ENCODE peak calls at places on chromosomes 7 and 10, in four cellular contexts. One of them, this sample, is unnamed.

GRCh38 chr10:114982989-114983388 is 45.0 kb downstream of the TRUB1 start:
- DNase-seq in GM23248: no peak
- DNase-seq in LHCN-M2: no peak
- DNase-seq in cardiac muscle cell: no peak
- DNase-seq in this sample: no peak

GRCh38 chr10:7928511-7928910 is 110.2 kb downstream of the TAF3 start:
- DNase-seq in GM23248: no peak
- DNase-seq in LHCN-M2: no peak
- DNase-seq in cardiac muscle cell: no peak
- DNase-seq in this sample: no peak

GRCh38 chr7:125611582-125611981 is 682.0 kb upstream of the POT1 start:
- DNase-seq in GM23248: no peak
- DNase-seq in LHCN-M2: no peak
- DNase-seq in cardiac muscle cell: no peak
- DNase-seq in this sample: no peak

GRCh38 chr7:73833251-73833919 is 2.6 kb downstream of the CLDN4 start:
- DNase-seq in GM23248: no peak
- DNase-seq in LHCN-M2: no peak
- DNase-seq in cardiac muscle cell: no peak
- DNase-seq in this sample: no peak

GRCh38 chr7:134710854-134711624 is 64.4 kb downstream of the BPGM start:
- DNase-seq in GM23248: peak
- DNase-seq in LHCN-M2: no peak
- DNase-seq in cardiac muscle cell: peak
- DNase-seq in this sample: no peak

GRCh38 chr10:22552888-22553378 is 161.4 kb downstream of the PIP4K2A start:
- DNase-seq in GM23248: peak
- DNase-seq in LHCN-M2: peak
- DNase-seq in cardiac muscle cell: no peak
- DNase-seq in this sample: no peak

GRCh38 chr10:112811741-112812551 is 138.1 kb upstream of the TCF7L2 start:
- DNase-seq in GM23248: peak
- DNase-seq in LHCN-M2: peak
- DNase-seq in cardiac muscle cell: peak
- DNase-seq in this sample: peak

GRCh38 chr7:118573065-118573464 is 348.6 kb downstream of the ANKRD7 start:
- DNase-seq in GM23248: no peak
- DNase-seq in LHCN-M2: no peak
- DNase-seq in cardiac muscle cell: no peak
- DNase-seq in this sample: no peak

GRCh38 chr10:110411047-110411410 is 86.7 kb upstream of the DUSP5 start:
- DNase-seq in GM23248: peak
- DNase-seq in LHCN-M2: peak
- DNase-seq in cardiac muscle cell: peak
- DNase-seq in this sample: no peak

GRCh38 chr10:43854042-43854441 is 205.4 kb upstream of the ZNF32 start:
- DNase-seq in GM23248: peak
- DNase-seq in LHCN-M2: peak
- DNase-seq in cardiac muscle cell: peak
- DNase-seq in this sample: peak

GRCh38 chr7:138979988-138980574 is 1.1 kb downstream of the KIAA1549 start:
- DNase-seq in GM23248: peak
- DNase-seq in LHCN-M2: peak
- DNase-seq in cardiac muscle cell: peak
- DNase-seq in this sample: no peak

GRCh38 chr7:99794585-99795502 is 10.9 kb upstream of the CYP3A4 start:
- DNase-seq in GM23248: peak
- DNase-seq in LHCN-M2: peak
- DNase-seq in cardiac muscle cell: peak
- DNase-seq in this sample: no peak

GRCh38 chr10:23656735-23657134 is 217.9 kb downstream of the OTUD1 start:
- DNase-seq in GM23248: peak
- DNase-seq in LHCN-M2: no peak
- DNase-seq in cardiac muscle cell: no peak
- DNase-seq in this sample: no peak

GRCh38 chr10:28036587-28036986 is 37.7 kb upstream of the ODAD2 start:
- DNase-seq in GM23248: peak
- DNase-seq in LHCN-M2: peak
- DNase-seq in cardiac muscle cell: no peak
- DNase-seq in this sample: no peak

GRCh38 chr7:46209611-46210170 is 288.6 kb upstream of the IGFBP3 start:
- DNase-seq in GM23248: no peak
- DNase-seq in LHCN-M2: no peak
- DNase-seq in cardiac muscle cell: no peak
- DNase-seq in this sample: no peak

GRCh38 chr7:66356277-66356721 is 151.2 kb downstream of the TPST1 start:
- DNase-seq in GM23248: peak
- DNase-seq in LHCN-M2: no peak
- DNase-seq in cardiac muscle cell: peak
- DNase-seq in this sample: peak

GRCh38 chr7:158811461-158811860 is 17.8 kb downstream of the ESYT2 start:
- DNase-seq in GM23248: peak
- DNase-seq in LHCN-M2: peak
- DNase-seq in cardiac muscle cell: peak
- DNase-seq in this sample: no peak

GRCh38 chr7:130951976-130952313 is 217.9 kb upstream of the KLF14 start:
- DNase-seq in GM23248: no peak
- DNase-seq in LHCN-M2: no peak
- DNase-seq in cardiac muscle cell: no peak
- DNase-seq in this sample: no peak

GRCh38 chr7:83799333-83799732 is 150.4 kb upstream of the SEMA3E start:
- DNase-seq in GM23248: no peak
- DNase-seq in LHCN-M2: no peak
- DNase-seq in cardiac muscle cell: no peak
- DNase-seq in this sample: no peak

GRCh38 chr7:123643495-123644428 is 11.9 kb upstream of the LMOD2 start:
- DNase-seq in GM23248: peak
- DNase-seq in LHCN-M2: peak
- DNase-seq in cardiac muscle cell: peak
- DNase-seq in this sample: no peak

GRCh38 chr10:114708717-114709352 is 50.8 kb upstream of the ABLIM1 start:
- DNase-seq in GM23248: peak
- DNase-seq in LHCN-M2: peak
- DNase-seq in cardiac muscle cell: peak
- DNase-seq in this sample: no peak

GRCh38 chr10:80090120-80090519 is 11.7 kb downstream of the TMEM254 start:
- DNase-seq in GM23248: no peak
- DNase-seq in LHCN-M2: peak
- DNase-seq in cardiac muscle cell: no peak
- DNase-seq in this sample: no peak

GRCh38 chr10:93991596-93992284 is 2.0 kb upstream of the PLCE1 start:
- DNase-seq in GM23248: peak
- DNase-seq in LHCN-M2: peak
- DNase-seq in cardiac muscle cell: peak
- DNase-seq in this sample: no peak